ENCODE peak calls at places on chromosomes 6 and 20, in four cellular contexts. W is fibroblast of mammary gland; X is naive thymus-derived CD4-positive, alpha-beta T cell; R is A549. P is an unnamed sample.

GRCh38 chr6:74087898-74088297 is 391.9 kb downstream of the CD109 start:
- DNase-seq in W (peak), X (no peak), R (no peak), P (no peak)

GRCh38 chr6:15755555-15755954 is 92.7 kb upstream of the DTNBP1 start:
- DNase-seq in W (peak), X (no peak), R (no peak), P (no peak)

GRCh38 chr6:45666844-45667243 is 289.1 kb upstream of the SUPT3H start:
- DNase-seq in W (no peak), X (no peak), R (no peak), P (no peak)

GRCh38 chr20:16714765-16715164 is 15.1 kb upstream of the SNRPB2 start:
- DNase-seq in W (no peak), X (no peak), R (no peak), P (no peak)

GRCh38 chr20:17648782-17649730 is 33.0 kb downstream of the RRBP1 start:
- DNase-seq in W (no peak), X (no peak), R (peak), P (no peak)

GRCh38 chr6:82246370-82246769 is 1.2 kb downstream of the IBTK start:
- DNase-seq in W (no peak), X (no peak), R (no peak), P (peak)

GRCh38 chr20:45968801-45969711 is 2.9 kb downstream of the ZNF335 start:
- DNase-seq in W (peak), X (no peak), R (no peak), P (no peak)

GRCh38 chr6:122666418-122666817 is 56.2 kb downstream of the PKIB start:
- DNase-seq in W (no peak), X (no peak), R (no peak), P (no peak)

GRCh38 chr20:35503841-35504460 is 25.5 kb downstream of the C20orf173 start:
- DNase-seq in W (no peak), X (no peak), R (no peak), P (no peak)

GRCh38 chr20:21101453-21102251 is 4.5 kb downstream of the LINC00237 start:
- DNase-seq in W (no peak), X (no peak), R (no peak), P (no peak)

GRCh38 chr20:44703183-44703925 is 11.8 kb upstream of the CCN5 start:
- DNase-seq in W (peak), X (no peak), R (no peak), P (no peak)

GRCh38 chr6:1524040-1524480 is 85.7 kb upstream of the FOXC1 start:
- DNase-seq in W (peak), X (peak), R (peak), P (peak)

GRCh38 chr20:51687071-51687470 is 81.1 kb downstream of the ATP9A start:
- DNase-seq in W (peak), X (no peak), R (peak), P (no peak)

GRCh38 chr6:112749673-112750072 is 402.5 kb downstream of the RFPL4B start:
- DNase-seq in W (no peak), X (no peak), R (no peak), P (no peak)

GRCh38 chr6:63236398-63236817 is 25.1 kb downstream of the FKBP1C start:
- DNase-seq in W (no peak), X (no peak), R (no peak), P (no peak)

GRCh38 chr6:15508363-15509330 is 154.2 kb downstream of the DTNBP1 start:
- DNase-seq in W (no peak), X (no peak), R (no peak), P (no peak)

GRCh38 chr6:113762611-113763010 is 94.5 kb upstream of the MARCKS start:
- DNase-seq in W (no peak), X (no peak), R (no peak), P (no peak)

GRCh38 chr20:51815383-51816076 is 13.2 kb upstream of the SALL4 start:
- DNase-seq in W (no peak), X (no peak), R (no peak), P (no peak)

GRCh38 chr20:18739785-18740184 is 73.8 kb upstream of the SCP2D1 start:
- DNase-seq in W (peak), X (no peak), R (no peak), P (peak)

GRCh38 chr6:110813813-110814487 is 1.3 kb downstream of the CDK19 start:
- DNase-seq in W (peak), X (no peak), R (peak), P (no peak)

GRCh38 chr6:143676437-143677045 is 1.2 kb upstream of the PHACTR2 start:
- DNase-seq in W (no peak), X (no peak), R (no peak), P (no peak)

GRCh38 chr6:134117409-134117808 is 65.0 kb upstream of the SLC2A12 start:
- DNase-seq in W (no peak), X (peak), R (no peak), P (no peak)

GRCh38 chr6:43911625-43912577 is 141.9 kb downstream of the VEGFA start:
- DNase-seq in W (no peak), X (no peak), R (no peak), P (no peak)

GRCh38 chr6:152206072-152206818 is 398.8 kb downstream of the ESR1 start:
- DNase-seq in W (peak), X (peak), R (peak), P (no peak)

GRCh38 chr6:24664049-24664987 is 2.4 kb downstream of the TDP2 start:
- DNase-seq in W (no peak), X (no peak), R (no peak), P (no peak)
- H3K4me3 ChIP-seq in W (no peak), X (no peak), R (peak), P (no peak)

GRCh38 chr20:38871560-38871953 is 54.7 kb upstream of the FAM83D start:
- DNase-seq in W (no peak), X (no peak), R (no peak), P (no peak)

GRCh38 chr20:38872491-38873049 is 53.6 kb upstream of the FAM83D start:
- DNase-seq in W (no peak), X (no peak), R (no peak), P (no peak)

GRCh38 chr20:38873050-38873581 is 53.1 kb upstream of the FAM83D start:
- DNase-seq in W (no peak), X (peak), R (no peak), P (no peak)

GRCh38 chr20:38870733-38871559 is 55.3 kb upstream of the FAM83D start:
- DNase-seq in W (peak), X (no peak), R (peak), P (no peak)

GRCh38 chr20:38872036-38872435 is 54.2 kb upstream of the FAM83D start:
- DNase-seq in W (no peak), X (no peak), R (no peak), P (no peak)
- H3K4me3 ChIP-seq in W (no peak), X (peak), R (no peak), P (no peak)

GRCh38 chr20:53609501-53610445 is 16.1 kb upstream of the ZNF217 start:
- DNase-seq in W (peak), X (peak), R (peak), P (peak)
- H3K4me3 ChIP-seq in W (no peak), X (peak), R (peak), P (no peak)

GRCh38 chr6:2873643-2874042 is 29.5 kb downstream of the SERPINB9 start:
- DNase-seq in W (no peak), X (no peak), R (no peak), P (no peak)

GRCh38 chr6:2877960-2878359 is 25.1 kb downstream of the SERPINB9 start:
- DNase-seq in W (no peak), X (no peak), R (no peak), P (no peak)

GRCh38 chr6:2876210-2877056 is 26.7 kb downstream of the SERPINB9 start:
- DNase-seq in W (peak), X (no peak), R (peak), P (peak)

GRCh38 chr6:2875840-2876207 is 27.3 kb downstream of the SERPINB9 start:
- DNase-seq in W (no peak), X (peak), R (no peak), P (no peak)

GRCh38 chr6:2877057-2877882 is 25.8 kb downstream of the SERPINB9 start:
- DNase-seq in W (peak), X (no peak), R (peak), P (no peak)
- H3K4me3 ChIP-seq in W (no peak), X (peak), R (peak), P (no peak)

DNA sequence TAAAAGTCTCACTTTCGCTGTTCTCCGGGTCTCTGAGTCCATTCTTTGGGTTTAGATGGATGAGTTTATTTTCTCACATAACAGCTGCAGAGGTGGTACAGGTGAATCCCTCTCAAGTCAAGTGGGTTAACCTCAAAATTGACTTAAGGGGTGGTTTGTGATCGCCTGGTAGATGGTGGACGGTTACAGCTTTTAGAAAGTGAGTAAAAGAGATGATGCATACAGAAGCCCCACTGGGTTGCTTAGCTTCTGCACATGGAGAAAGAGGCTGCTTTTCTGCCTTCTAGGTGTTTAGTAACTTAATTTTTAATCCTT is 146.7 kb downstream of the TRIM27 start:
- DNase-seq in W (no peak), X (no peak), R (no peak), P (no peak)
- H3K4me3 ChIP-seq in W (no peak), X (no peak), R (no peak), P (no peak)

GRCh38 chr6:39934060-39934757 is at the start of gene MOCS1:
- DNase-seq in W (peak), X (peak), R (peak), P (peak)

GRCh38 chr6:39933669-39934059 is 598 bp downstream of the MOCS1 start:
- DNase-seq in W (no peak), X (no peak), R (no peak), P (no peak)

GRCh38 chr6:39931607-39932006 is 2.7 kb downstream of the MOCS1 start:
- DNase-seq in W (no peak), X (no peak), R (no peak), P (no peak)

GRCh38 chr6:39930540-39930939 is 3.7 kb downstream of the MOCS1 start:
- DNase-seq in W (no peak), X (no peak), R (no peak), P (no peak)

GRCh38 chr6:39932386-39932785 is 1.9 kb downstream of the MOCS1 start:
- DNase-seq in W (no peak), X (no peak), R (no peak), P (peak)
- H3K4me3 ChIP-seq in W (no peak), X (no peak), R (no peak), P (no peak)

GRCh38 chr6:75612434-75612833 is 10.8 kb downstream of the SENP6 start:
- DNase-seq in W (peak), X (no peak), R (no peak), P (no peak)
- H3K4me3 ChIP-seq in W (no peak), X (no peak), R (no peak), P (no peak)

P was measured in HAP-1.